ENCODE peak calls at places on chromosomes 3 and 15, in seven cellular contexts. T, M, H, X, K, R and L are unnamed samples.

GRCh38 chr3:27715863-27716262 is 6.3 kb downstream of the EOMES start:
- DNase-seq in T (no peak), M (no peak), H (no peak), X (no peak), K (peak; percentile 54), R (no peak), L (no peak)

GRCh38 chr3:185188816-185189215 is 36.0 kb upstream of the C3orf70 start:
- DNase-seq in T (no peak), M (no peak), H (no peak), X (no peak), K (no peak), R (no peak), L (no peak)

GRCh38 chr3:55090746-55091145 is 162.9 kb upstream of the LRTM1 start:
- DNase-seq in T (no peak), M (no peak), H (no peak), X (no peak), K (no peak), R (no peak), L (no peak)

GRCh38 chr3:143445118-143445517 is 325.5 kb downstream of the CHST2 start:
- DNase-seq in T (no peak), M (no peak), H (no peak), X (no peak), K (peak; percentile 51), R (no peak), L (no peak)

GRCh38 chr3:197746801-197747237 is 2.9 kb upstream of the FYTTD1 start:
- DNase-seq in T (no peak), M (no peak), H (no peak), X (no peak), K (peak; percentile 19), R (no peak), L (no peak)

GRCh38 chr3:127339943-127340861 is 52.4 kb upstream of the PRR20G start:
- DNase-seq in T (no peak), M (no peak), H (no peak), X (no peak), K (no peak), R (no peak), L (no peak)

GRCh38 chr15:57665939-57666338 is 40.6 kb upstream of the POLR2M start:
- DNase-seq in T (no peak), M (no peak), H (no peak), X (no peak), K (no peak), R (no peak), L (no peak)

GRCh38 chr3:40432793-40433192 is 24.3 kb upstream of the RPL14 start:
- DNase-seq in T (no peak), M (no peak), H (no peak), X (no peak), K (peak; percentile 7), R (no peak), L (peak; percentile 41)

GRCh38 chr3:10459954-10460754 is 45.2 kb downstream of the ATP2B2 start:
- DNase-seq in T (peak; percentile 6), M (no peak), H (no peak), X (peak; percentile 77), K (peak; percentile 14), R (no peak), L (peak; percentile 44)

GRCh38 chr15:45640610-45641009 is 5.8 kb downstream of the SQOR start:
- DNase-seq in T (no peak), M (no peak), H (no peak), X (no peak), K (peak; percentile 94), R (no peak), L (peak; percentile 79)

GRCh38 chr3:113174806-113175490 is 36.4 kb upstream of the BOC start:
- DNase-seq in T (no peak), M (no peak), H (no peak), X (no peak), K (no peak), R (no peak), L (no peak)